ENCODE peak calls at places on chromosomes 13 and 19, in eight cellular contexts. One of them, this sample, is unnamed.

GRCh38 chr13:37481005-37481857 is 117.3 kb downstream of the POSTN start:
- DNase-seq in Right ventricle myocardium superior: no peak
- DNase-seq in RPMI7951: peak; percentile 59
- DNase-seq in body of pancreas: no peak
- DNase-seq in neuronal stem cell: no peak
- DNase-seq in iPS-NIHi11: no peak
- DNase-seq in NCI-H146: no peak
- DNase-seq in fibroblast of gingiva: no peak
- DNase-seq in this sample: no peak

GRCh38 chr13:20118268-20119140 is 42.3 kb downstream of the GJA3 start:
- DNase-seq in Right ventricle myocardium superior: peak; percentile 62
- DNase-seq in RPMI7951: peak; percentile 44
- DNase-seq in body of pancreas: peak; percentile 80
- DNase-seq in neuronal stem cell: no peak
- DNase-seq in iPS-NIHi11: peak; percentile 63
- DNase-seq in NCI-H146: peak; percentile 50
- DNase-seq in fibroblast of gingiva: peak; percentile 16
- DNase-seq in this sample: no peak

GRCh38 chr13:21395953-21396352 is 63.1 kb downstream of the ZDHHC20 start:
- DNase-seq in Right ventricle myocardium superior: no peak
- DNase-seq in RPMI7951: no peak
- DNase-seq in body of pancreas: no peak
- DNase-seq in neuronal stem cell: no peak
- DNase-seq in iPS-NIHi11: no peak
- DNase-seq in NCI-H146: no peak
- DNase-seq in fibroblast of gingiva: no peak
- DNase-seq in this sample: no peak

GRCh38 chr13:67069117-67069767 is 160.9 kb downstream of the PCDH9 start:
- DNase-seq in Right ventricle myocardium superior: no peak
- DNase-seq in RPMI7951: no peak
- DNase-seq in body of pancreas: no peak
- DNase-seq in neuronal stem cell: no peak
- DNase-seq in iPS-NIHi11: peak; percentile 15
- DNase-seq in NCI-H146: peak; percentile 48
- DNase-seq in fibroblast of gingiva: no peak
- DNase-seq in this sample: no peak

GRCh38 chr19:45473366-45474190 is 5.8 kb downstream of the FOSB start:
- DNase-seq in Right ventricle myocardium superior: no peak
- DNase-seq in RPMI7951: no peak
- DNase-seq in body of pancreas: no peak
- DNase-seq in neuronal stem cell: no peak
- DNase-seq in iPS-NIHi11: no peak
- DNase-seq in NCI-H146: no peak
- DNase-seq in fibroblast of gingiva: peak; percentile 54
- DNase-seq in this sample: no peak

GRCh38 chr19:32675720-32676185 is at the start of gene RGS9BP:
- DNase-seq in Right ventricle myocardium superior: peak; percentile 94
- DNase-seq in RPMI7951: peak; percentile 77
- DNase-seq in body of pancreas: peak; percentile 72
- DNase-seq in neuronal stem cell: peak; percentile 46
- DNase-seq in iPS-NIHi11: peak; percentile 72
- DNase-seq in NCI-H146: peak; percentile 55
- DNase-seq in fibroblast of gingiva: peak; percentile 78
- DNase-seq in this sample: peak; percentile 67

GRCh38 chr13:51107996-51108395 is 3.1 kb downstream of the C13orf42 start:
- DNase-seq in Right ventricle myocardium superior: no peak
- DNase-seq in RPMI7951: no peak
- DNase-seq in body of pancreas: no peak
- DNase-seq in neuronal stem cell: no peak
- DNase-seq in iPS-NIHi11: no peak
- DNase-seq in NCI-H146: no peak
- DNase-seq in fibroblast of gingiva: no peak
- DNase-seq in this sample: no peak

GRCh38 chr13:97234236-97234635 is 12.1 kb downstream of the MBNL2 start:
- DNase-seq in Right ventricle myocardium superior: no peak
- DNase-seq in RPMI7951: no peak
- DNase-seq in body of pancreas: no peak
- DNase-seq in neuronal stem cell: no peak
- DNase-seq in iPS-NIHi11: no peak
- DNase-seq in NCI-H146: no peak
- DNase-seq in fibroblast of gingiva: no peak
- DNase-seq in this sample: no peak

GRCh38 chr19:38389101-38389925 is 816 bp downstream of the SPRED3 start:
- DNase-seq in Right ventricle myocardium superior: no peak
- DNase-seq in RPMI7951: peak; percentile 73
- DNase-seq in body of pancreas: no peak
- DNase-seq in neuronal stem cell: peak; percentile 32
- DNase-seq in iPS-NIHi11: peak; percentile 47
- DNase-seq in NCI-H146: peak; percentile 38
- DNase-seq in fibroblast of gingiva: peak; percentile 52
- DNase-seq in this sample: peak; percentile 34

GRCh38 chr19:55687281-55688172 is 12.5 kb downstream of the EPN1 start:
- DNase-seq in Right ventricle myocardium superior: peak; percentile 26
- DNase-seq in RPMI7951: no peak
- DNase-seq in body of pancreas: no peak
- DNase-seq in neuronal stem cell: no peak
- DNase-seq in iPS-NIHi11: no peak
- DNase-seq in NCI-H146: no peak
- DNase-seq in fibroblast of gingiva: no peak
- DNase-seq in this sample: no peak

GRCh38 chr13:77751513-77752456 is 54.3 kb downstream of the SLAIN1 start:
- DNase-seq in Right ventricle myocardium superior: no peak
- DNase-seq in RPMI7951: peak; percentile 16
- DNase-seq in body of pancreas: peak; percentile 37
- DNase-seq in neuronal stem cell: peak; percentile 42
- DNase-seq in iPS-NIHi11: peak; percentile 62
- DNase-seq in NCI-H146: peak; percentile 48
- DNase-seq in fibroblast of gingiva: peak; percentile 37
- DNase-seq in this sample: peak; percentile 69

GRCh38 chr13:111474136-111475002 is 153.9 kb downstream of the TEX29 start:
- DNase-seq in Right ventricle myocardium superior: no peak
- DNase-seq in RPMI7951: peak; percentile 35
- DNase-seq in body of pancreas: no peak
- DNase-seq in neuronal stem cell: peak; percentile 54
- DNase-seq in iPS-NIHi11: peak; percentile 82
- DNase-seq in NCI-H146: peak; percentile 90
- DNase-seq in fibroblast of gingiva: peak; percentile 19
- DNase-seq in this sample: peak; percentile 41

GRCh38 chr13:113119166-113119821 is 3.3 kb upstream of the F10 start:
- DNase-seq in Right ventricle myocardium superior: no peak
- DNase-seq in RPMI7951: no peak
- DNase-seq in body of pancreas: no peak
- DNase-seq in neuronal stem cell: no peak
- DNase-seq in iPS-NIHi11: no peak
- DNase-seq in NCI-H146: no peak
- DNase-seq in fibroblast of gingiva: no peak
- DNase-seq in this sample: no peak

GRCh38 chr19:49591731-49592485 is 926 bp downstream of the PRR12 start:
- DNase-seq in Right ventricle myocardium superior: peak; percentile 66
- DNase-seq in RPMI7951: peak; percentile 55
- DNase-seq in body of pancreas: peak; percentile 39
- DNase-seq in neuronal stem cell: no peak
- DNase-seq in iPS-NIHi11: peak; percentile 41
- DNase-seq in NCI-H146: peak; percentile 67
- DNase-seq in fibroblast of gingiva: peak; percentile 24
- DNase-seq in this sample: peak; percentile 25

GRCh38 chr13:98172570-98173405 is 4.3 kb downstream of the RNF113B start:
- DNase-seq in Right ventricle myocardium superior: no peak
- DNase-seq in RPMI7951: no peak
- DNase-seq in body of pancreas: no peak
- DNase-seq in neuronal stem cell: no peak
- DNase-seq in iPS-NIHi11: no peak
- DNase-seq in NCI-H146: no peak
- DNase-seq in fibroblast of gingiva: no peak
- DNase-seq in this sample: no peak

GRCh38 chr19:47280183-47280797 is 5.6 kb downstream of the INAFM1 start:
- DNase-seq in Right ventricle myocardium superior: no peak
- DNase-seq in RPMI7951: no peak
- DNase-seq in body of pancreas: no peak
- DNase-seq in neuronal stem cell: no peak
- DNase-seq in iPS-NIHi11: peak; percentile 52
- DNase-seq in NCI-H146: no peak
- DNase-seq in fibroblast of gingiva: no peak
- DNase-seq in this sample: peak; percentile 24

GRCh38 chr13:90956036-90956435 is 391.5 kb upstream of the MIR17HG start:
- DNase-seq in Right ventricle myocardium superior: no peak
- DNase-seq in RPMI7951: no peak
- DNase-seq in body of pancreas: no peak
- DNase-seq in neuronal stem cell: no peak
- DNase-seq in iPS-NIHi11: no peak
- DNase-seq in NCI-H146: no peak
- DNase-seq in fibroblast of gingiva: no peak
- DNase-seq in this sample: no peak

GRCh38 chr13:59906413-59907027 is 257.2 kb downstream of the DIAPH3 start:
- DNase-seq in Right ventricle myocardium superior: no peak
- DNase-seq in RPMI7951: peak; percentile 25
- DNase-seq in body of pancreas: no peak
- DNase-seq in neuronal stem cell: no peak
- DNase-seq in iPS-NIHi11: peak; percentile 7
- DNase-seq in NCI-H146: peak; percentile 21
- DNase-seq in fibroblast of gingiva: peak; percentile 39
- DNase-seq in this sample: peak; percentile 10

GRCh38 chr19:7391218-7391670 is 42.5 kb downstream of the ARHGEF18 start:
- DNase-seq in Right ventricle myocardium superior: no peak
- DNase-seq in RPMI7951: no peak
- DNase-seq in body of pancreas: peak; percentile 56
- DNase-seq in neuronal stem cell: no peak
- DNase-seq in iPS-NIHi11: no peak
- DNase-seq in NCI-H146: peak; percentile 6
- DNase-seq in fibroblast of gingiva: no peak
- DNase-seq in this sample: no peak

GRCh38 chr13:101140087-101140770 is 276.1 kb downstream of the NALCN start:
- DNase-seq in Right ventricle myocardium superior: no peak
- DNase-seq in RPMI7951: no peak
- DNase-seq in body of pancreas: no peak
- DNase-seq in neuronal stem cell: no peak
- DNase-seq in iPS-NIHi11: no peak
- DNase-seq in NCI-H146: no peak
- DNase-seq in fibroblast of gingiva: no peak
- DNase-seq in this sample: no peak

GRCh38 chr13:38990693-38991092 is at the start of gene STOML3:
- DNase-seq in Right ventricle myocardium superior: no peak
- DNase-seq in RPMI7951: no peak
- DNase-seq in body of pancreas: no peak
- DNase-seq in neuronal stem cell: no peak
- DNase-seq in iPS-NIHi11: no peak
- DNase-seq in NCI-H146: no peak
- DNase-seq in fibroblast of gingiva: no peak
- DNase-seq in this sample: no peak

GRCh38 chr13:114109646-114110045 is 22.8 kb downstream of the RASA3 start:
- DNase-seq in Right ventricle myocardium superior: peak; percentile 66
- DNase-seq in RPMI7951: peak; percentile 71
- DNase-seq in body of pancreas: no peak
- DNase-seq in neuronal stem cell: no peak
- DNase-seq in iPS-NIHi11: no peak
- DNase-seq in NCI-H146: peak; percentile 25
- DNase-seq in fibroblast of gingiva: peak; percentile 36
- DNase-seq in this sample: peak; percentile 45

GRCh38 chr19:16614941-16615340 is 13.1 kb downstream of the MED26 start:
- DNase-seq in Right ventricle myocardium superior: no peak
- DNase-seq in RPMI7951: no peak
- DNase-seq in body of pancreas: no peak
- DNase-seq in neuronal stem cell: no peak
- DNase-seq in iPS-NIHi11: no peak
- DNase-seq in NCI-H146: no peak
- DNase-seq in fibroblast of gingiva: no peak
- DNase-seq in this sample: no peak

GRCh38 chr13:73321039-73321438 is 262.2 kb downstream of the KLF5 start:
- DNase-seq in Right ventricle myocardium superior: no peak
- DNase-seq in RPMI7951: no peak
- DNase-seq in body of pancreas: no peak
- DNase-seq in neuronal stem cell: no peak
- DNase-seq in iPS-NIHi11: no peak
- DNase-seq in NCI-H146: no peak
- DNase-seq in fibroblast of gingiva: no peak
- DNase-seq in this sample: no peak

GRCh38 chr19:11446652-11447301 is 11.3 kb downstream of the PRKCSH start:
- DNase-seq in Right ventricle myocardium superior: peak; percentile 67
- DNase-seq in RPMI7951: no peak
- DNase-seq in body of pancreas: peak; percentile 40
- DNase-seq in neuronal stem cell: no peak
- DNase-seq in iPS-NIHi11: peak; percentile 98
- DNase-seq in NCI-H146: no peak
- DNase-seq in fibroblast of gingiva: no peak
- DNase-seq in this sample: no peak

GRCh38 chr19:16371540-16371986 is 46.9 kb downstream of the KLF2 start:
- DNase-seq in Right ventricle myocardium superior: peak; percentile 82
- DNase-seq in RPMI7951: no peak
- DNase-seq in body of pancreas: no peak
- DNase-seq in neuronal stem cell: no peak
- DNase-seq in iPS-NIHi11: no peak
- DNase-seq in NCI-H146: peak; percentile 19
- DNase-seq in fibroblast of gingiva: no peak
- DNase-seq in this sample: no peak

GRCh38 chr19:10544242-10544752 is 593 bp downstream of the ATG4D start:
- DNase-seq in Right ventricle myocardium superior: no peak
- DNase-seq in RPMI7951: no peak
- DNase-seq in body of pancreas: peak; percentile 74
- DNase-seq in neuronal stem cell: no peak
- DNase-seq in iPS-NIHi11: peak; percentile 60
- DNase-seq in NCI-H146: peak; percentile 39
- DNase-seq in fibroblast of gingiva: no peak
- DNase-seq in this sample: no peak

GRCh38 chr13:32195713-32196112 is 119.5 kb downstream of the ZAR1L start:
- DNase-seq in Right ventricle myocardium superior: no peak
- DNase-seq in RPMI7951: no peak
- DNase-seq in body of pancreas: no peak
- DNase-seq in neuronal stem cell: no peak
- DNase-seq in iPS-NIHi11: no peak
- DNase-seq in NCI-H146: peak; percentile 20
- DNase-seq in fibroblast of gingiva: no peak
- DNase-seq in this sample: no peak

GRCh38 chr19:45676851-45677263 is 8.8 kb downstream of the GIPR start:
- DNase-seq in Right ventricle myocardium superior: no peak
- DNase-seq in RPMI7951: no peak
- DNase-seq in body of pancreas: peak; percentile 64
- DNase-seq in neuronal stem cell: no peak
- DNase-seq in iPS-NIHi11: peak; percentile 60
- DNase-seq in NCI-H146: peak; percentile 61
- DNase-seq in fibroblast of gingiva: no peak
- DNase-seq in this sample: no peak

GRCh38 chr13:113904411-113904810 is 40.5 kb upstream of the GAS6 start:
- DNase-seq in Right ventricle myocardium superior: peak; percentile 75
- DNase-seq in RPMI7951: peak; percentile 36
- DNase-seq in body of pancreas: peak; percentile 53
- DNase-seq in neuronal stem cell: no peak
- DNase-seq in iPS-NIHi11: peak; percentile 53
- DNase-seq in NCI-H146: no peak
- DNase-seq in fibroblast of gingiva: peak; percentile 24
- DNase-seq in this sample: peak; percentile 26